ENCODE peak calls at places on chromosomes 7 and 10, in four cellular contexts. U, Z, F and G are unnamed samples.

GRCh38 chr10:78381072-78381471 is 347.4 kb downstream of the RPS24 start:
- DNase-seq in U (no peak), Z (peak), F (peak), G (no peak)

GRCh38 chr7:100469227-100470044 is 5.4 kb upstream of the SPACDR start:
- DNase-seq in U (no peak), Z (peak), F (peak), G (peak)

GRCh38 chr10:56449770-56450169 is 88.7 kb upstream of the ZWINT start:
- DNase-seq in U (no peak), Z (no peak), F (no peak), G (peak)

GRCh38 chr7:95553939-95554338 is 42.4 kb downstream of the PDK4 start:
- DNase-seq in U (no peak), Z (no peak), F (no peak), G (no peak)

GRCh38 chr7:153381275-153382119 is 621.9 kb downstream of the ACTR3B start:
- DNase-seq in U (peak), Z (peak), F (peak), G (peak)

GRCh38 chr7:16479587-16479986 is 14.0 kb upstream of the SOSTDC1 start:
- DNase-seq in U (no peak), Z (no peak), F (no peak), G (no peak)

GRCh38 chr10:126969310-126969709 is 64.1 kb downstream of the DOCK1 start:
- DNase-seq in U (no peak), Z (no peak), F (no peak), G (peak)

GRCh38 chr10:30320248-30320647 is 28.8 kb downstream of the MTPAP start:
- DNase-seq in U (no peak), Z (no peak), F (no peak), G (no peak)

GRCh38 chr10:18476283-18476682 is 175.1 kb downstream of the NSUN6 start:
- DNase-seq in U (no peak), Z (no peak), F (no peak), G (peak)

GRCh38 chr10:130491011-130491697 is 355.0 kb downstream of the GLRX3 start:
- DNase-seq in U (no peak), Z (no peak), F (no peak), G (peak)

GRCh38 chr10:108069096-108069495 is 904.6 kb upstream of the SORCS1 start:
- DNase-seq in U (no peak), Z (no peak), F (no peak), G (no peak)

GRCh38 chr7:69467826-69468225 is 130.4 kb upstream of the AUTS2 start:
- DNase-seq in U (no peak), Z (no peak), F (no peak), G (no peak)

GRCh38 chr10:106711313-106711906 is 453.1 kb downstream of the SORCS1 start:
- DNase-seq in U (peak), Z (peak), F (peak), G (peak)

GRCh38 chr7:13286916-13287315 is 599.5 kb downstream of the ARL4A start:
- DNase-seq in U (no peak), Z (no peak), F (no peak), G (no peak)

GRCh38 chr7:106068986-106069385 is 43.1 kb downstream of the SYPL1 start:
- DNase-seq in U (no peak), Z (peak), F (no peak), G (no peak)

GRCh38 chr7:127845497-127846214 is 185.6 kb downstream of the LRRC4 start:
- DNase-seq in U (no peak), Z (no peak), F (no peak), G (no peak)

GRCh38 chr10:35712486-35712885 is 70.4 kb upstream of the FZD8 start:
- DNase-seq in U (no peak), Z (no peak), F (no peak), G (no peak)

GRCh38 chr7:108193593-108194498 is 63.7 kb upstream of the LAMB4 start:
- DNase-seq in U (no peak), Z (no peak), F (peak), G (no peak)

GRCh38 chr7:96993980-96994379 is 11.4 kb upstream of the DLX6 start:
- DNase-seq in U (no peak), Z (no peak), F (no peak), G (no peak)

GRCh38 chr7:128902761-128903585 is 7.5 kb downstream of the KCP start:
- DNase-seq in U (no peak), Z (peak), F (peak), G (no peak)

GRCh38 chr10:110304394-110304779 is 333 bp downstream of the SMNDC1 start:
- DNase-seq in U (no peak), Z (no peak), F (peak), G (no peak)

GRCh38 chr7:116672596-116673503 is 854 bp downstream of the MET start:
- DNase-seq in U (no peak), Z (peak), F (no peak), G (no peak)

GRCh38 chr7:45703373-45703821 is 129.2 kb downstream of the ADCY1 start:
- DNase-seq in U (no peak), Z (no peak), F (no peak), G (no peak)

GRCh38 chr7:120842131-120842621 is 15.8 kb downstream of the TSPAN12 start:
- DNase-seq in U (no peak), Z (no peak), F (no peak), G (peak)

GRCh38 chr10:28841625-28842024 is 164.3 kb downstream of the BAMBI start:
- DNase-seq in U (no peak), Z (no peak), F (no peak), G (no peak)

GRCh38 chr7:155163696-155164095 is 93.6 kb downstream of the HTR5A start:
- DNase-seq in U (no peak), Z (no peak), F (no peak), G (no peak)

GRCh38 chr7:130356760-130357611 is 12.4 kb downstream of the CPA5 start:
- DNase-seq in U (no peak), Z (peak), F (peak), G (no peak)

GRCh38 chr10:14779053-14779649 is 4.5 kb upstream of the FAM107B start:
- DNase-seq in U (no peak), Z (no peak), F (no peak), G (no peak)

GRCh38 chr10:14556285-14556956 is 218.3 kb downstream of the FAM107B start:
- DNase-seq in U (no peak), Z (no peak), F (peak), G (peak)

GRCh38 chr10:9081253-9081652 is 1026.8 kb downstream of the GATA3 start:
- DNase-seq in U (no peak), Z (no peak), F (no peak), G (no peak)

GRCh38 chr7:108034586-108034985 is 31.6 kb upstream of the LAMB1 start:
- DNase-seq in U (no peak), Z (no peak), F (no peak), G (no peak)

GRCh38 chr7:157405914-157406810 is 69.4 kb downstream of the DNAJB6 start:
- DNase-seq in U (no peak), Z (peak), F (peak), G (peak)
- TF ChIP-seq JUND in U (no peak), Z (no peak), F (no peak), G (no peak)

GRCh38 chr10:98377536-98377935 is 37.4 kb downstream of the PYROXD2 start:
- DNase-seq in U (no peak), Z (no peak), F (no peak), G (no peak)

GRCh38 chr10:98377001-98377400 is 38.0 kb downstream of the PYROXD2 start:
- DNase-seq in U (no peak), Z (no peak), F (no peak), G (no peak)

GRCh38 chr10:98378722-98379121 is 36.3 kb downstream of the PYROXD2 start:
- DNase-seq in U (no peak), Z (no peak), F (no peak), G (no peak)

GRCh38 chr10:98374176-98374969 is 40.6 kb downstream of the PYROXD2 start:
- DNase-seq in U (no peak), Z (no peak), F (no peak), G (no peak)

DNA sequence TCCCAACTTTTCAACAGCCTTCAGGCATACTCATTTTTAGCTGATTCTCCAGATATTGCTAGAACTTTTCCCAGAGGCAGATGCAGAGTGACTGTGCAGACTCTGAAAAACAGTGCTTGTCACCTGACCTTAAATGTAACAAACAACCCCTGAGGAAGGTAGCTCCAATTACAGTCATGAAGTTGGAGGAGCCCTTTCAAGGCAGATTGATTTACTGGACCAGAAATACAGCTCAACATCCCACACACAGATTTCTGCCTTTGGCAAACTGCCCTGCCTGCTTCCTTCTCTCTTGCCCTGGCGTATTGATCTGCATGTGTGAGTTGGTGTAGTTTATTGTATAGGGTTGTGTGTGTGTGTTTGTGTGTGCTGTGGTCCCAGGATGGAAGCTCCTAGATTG is 38.5 kb downstream of the PYROXD2 start:
- DNase-seq in U (no peak), Z (no peak), F (no peak), G (peak)
- TF ChIP-seq JUND in U (no peak), Z (no peak), F (no peak), G (no peak)

GRCh38 chr10:117148284-117148683 is 10.2 kb upstream of the VAX1 start:
- DNase-seq in U (no peak), Z (no peak), F (no peak), G (no peak)
- TF ChIP-seq JUND in U (no peak), Z (no peak), F (no peak), G (no peak)

GRCh38 chr7:72444023-72444776 is 32.1 kb upstream of the CALN1 start:
- DNase-seq in U (no peak), Z (no peak), F (no peak), G (no peak)

GRCh38 chr7:72446131-72446530 is 34.0 kb upstream of the CALN1 start:
- DNase-seq in U (no peak), Z (no peak), F (no peak), G (no peak)

GRCh38 chr7:72446566-72447462 is 34.7 kb upstream of the CALN1 start:
- DNase-seq in U (no peak), Z (no peak), F (no peak), G (no peak)

GRCh38 chr7:72445580-72445979 is 33.4 kb upstream of the CALN1 start:
- DNase-seq in U (no peak), Z (no peak), F (no peak), G (no peak)

DNA sequence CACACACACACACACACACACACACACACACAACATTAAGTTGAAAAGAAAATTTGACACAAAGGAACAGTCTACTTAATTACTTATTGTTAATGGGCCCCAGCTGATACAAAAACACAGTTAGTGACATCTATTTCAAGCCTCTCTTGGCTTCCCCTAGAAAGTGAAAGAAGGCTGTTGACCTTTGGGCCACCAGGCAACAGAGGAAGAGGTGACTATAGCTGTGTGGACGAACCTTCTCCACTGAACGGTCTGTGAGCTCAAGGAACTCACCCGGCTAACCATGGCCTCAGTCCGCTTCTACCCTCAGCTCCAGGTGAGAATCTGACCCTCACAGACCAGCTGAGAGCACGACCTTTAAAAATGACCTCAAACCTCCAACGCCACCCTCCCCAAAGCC is 32.9 kb upstream of the CALN1 start:
- DNase-seq in U (no peak), Z (no peak), F (no peak), G (no peak)
- TF ChIP-seq JUND in U (no peak), Z (no peak), F (no peak), G (no peak)